ENCODE peak calls at places on chromosomes 6 and 20, in nine cellular contexts. D is foreskin keratinocyte, Z is osteocyte, K is neural crest cell, Y is omental fat pad, M is coronary artery, B is GM10248, J is fibroblast of lung, Q is left ventricle myocardium inferior. C is an unnamed sample.
A peak's percentile ranks its signal among the peaks of the same experiment; 100 is the strongest.

GRCh38 chr20:54347216-54347833 is 128.1 kb upstream of the DOK5 start:
- DNase-seq in D (no peak), Z (no peak), K (no peak), Y (no peak), M (no peak), B (no peak), J (peak; percentile 26), Q (no peak), C (no peak)

GRCh38 chr20:4014031-4014474 is 1.3 kb downstream of the RNF24 start:
- DNase-seq in D (peak; percentile 79), Z (no peak), K (no peak), Y (no peak), M (no peak), B (peak; percentile 43), J (peak; percentile 79), Q (no peak), C (peak; percentile 58)

GRCh38 chr6:3438190-3439167 is 18.4 kb downstream of the SLC22A23 start:
- DNase-seq in D (no peak), Z (no peak), K (no peak), Y (no peak), M (no peak), B (no peak), J (peak; percentile 90), Q (no peak), C (no peak)

GRCh38 chr20:62454936-62455673 is 20.7 kb downstream of the GATA5 start:
- DNase-seq in D (no peak), Z (no peak), K (no peak), Y (no peak), M (no peak), B (no peak), J (no peak), Q (no peak), C (no peak)

GRCh38 chr20:14117768-14118167 is 122.5 kb downstream of the MACROD2 start:
- DNase-seq in D (peak; percentile 7), Z (no peak), K (no peak), Y (no peak), M (no peak), B (no peak), J (no peak), Q (no peak), C (no peak)

GRCh38 chr6:136668571-136668970 is 118.3 kb upstream of the MAP7 start:
- DNase-seq in D (no peak), Z (no peak), K (no peak), Y (no peak), M (no peak), B (no peak), J (peak; percentile 36), Q (no peak), C (no peak)

GRCh38 chr6:105601541-105602174 is 198.8 kb upstream of the PREP start:
- DNase-seq in D (peak; percentile 100), Z (no peak), K (no peak), Y (peak; percentile 43), M (peak; percentile 87), B (peak; percentile 57), J (peak; percentile 98), Q (peak; percentile 69), C (no peak)

GRCh38 chr20:17807670-17808069 is 107.9 kb downstream of the BANF2 start:
- DNase-seq in D (no peak), Z (no peak), K (no peak), Y (no peak), M (no peak), B (no peak), J (no peak), Q (no peak), C (no peak)

GRCh38 chr6:3347237-3347636 is 88.5 kb downstream of the PSMG4 start:
- DNase-seq in D (no peak), Z (no peak), K (no peak), Y (no peak), M (no peak), B (no peak), J (no peak), Q (no peak), C (no peak)

GRCh38 chr20:52150440-52151258 is 40.9 kb downstream of the ZFP64 start:
- DNase-seq in D (no peak), Z (no peak), K (peak; percentile 23), Y (no peak), M (no peak), B (peak; percentile 65), J (peak; percentile 37), Q (no peak), C (no peak)

GRCh38 chr6:166073082-166073481 is 94.6 kb downstream of the TBXT start:
- DNase-seq in D (no peak), Z (no peak), K (no peak), Y (no peak), M (no peak), B (no peak), J (no peak), Q (no peak), C (no peak)

GRCh38 chr6:166078294-166078693 is 89.4 kb downstream of the TBXT start:
- DNase-seq in D (no peak), Z (no peak), K (no peak), Y (no peak), M (no peak), B (no peak), J (peak; percentile 96), Q (no peak), C (no peak)

GRCh38 chr6:166075925-166076324 is 91.7 kb downstream of the TBXT start:
- DNase-seq in D (no peak), Z (no peak), K (no peak), Y (no peak), M (no peak), B (no peak), J (no peak), Q (no peak), C (no peak)

DNA sequence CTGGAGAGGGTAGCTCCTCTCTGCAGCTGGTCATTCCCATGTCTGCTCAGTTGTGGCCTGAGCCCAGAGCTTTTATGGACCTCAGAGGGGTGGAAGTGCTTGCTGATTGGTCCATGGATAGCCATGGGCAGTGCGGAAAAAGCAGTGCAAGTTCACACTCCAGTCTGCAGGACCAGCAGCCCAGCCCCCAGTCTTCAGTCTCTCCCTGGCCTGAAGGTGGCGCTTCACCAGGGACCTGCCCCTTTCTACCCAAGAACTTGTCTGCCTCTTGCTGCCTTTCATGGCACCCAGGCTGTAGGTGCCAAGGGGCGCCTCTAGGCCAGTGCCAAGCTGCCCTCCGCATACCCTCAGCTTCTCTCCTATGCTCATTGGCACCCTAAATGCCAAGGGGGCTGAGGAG is 91.0 kb downstream of the TBXT start:
- DNase-seq in D (no peak), Z (no peak), K (no peak), Y (no peak), M (no peak), B (no peak), J (no peak), Q (no peak), C (no peak)
- TF ChIP-seq CTCF in D (no peak), Z (no peak), K (no peak), Y (no peak), M (no peak), B (no peak), J (no peak), Q (no peak), C (no peak)

GRCh38 chr6:38739532-38739931 is 24.4 kb downstream of the DNAH8 start:
- DNase-seq in D (no peak), Z (no peak), K (no peak), Y (no peak), M (no peak), B (no peak), J (no peak), Q (no peak), C (no peak)
- TF ChIP-seq CTCF in D (peak; percentile 53), Z (peak; percentile 55), K (peak; percentile 65), Y (no peak), M (no peak), B (no peak), J (peak; percentile 16), Q (peak; percentile 34), C (no peak)

DNA sequence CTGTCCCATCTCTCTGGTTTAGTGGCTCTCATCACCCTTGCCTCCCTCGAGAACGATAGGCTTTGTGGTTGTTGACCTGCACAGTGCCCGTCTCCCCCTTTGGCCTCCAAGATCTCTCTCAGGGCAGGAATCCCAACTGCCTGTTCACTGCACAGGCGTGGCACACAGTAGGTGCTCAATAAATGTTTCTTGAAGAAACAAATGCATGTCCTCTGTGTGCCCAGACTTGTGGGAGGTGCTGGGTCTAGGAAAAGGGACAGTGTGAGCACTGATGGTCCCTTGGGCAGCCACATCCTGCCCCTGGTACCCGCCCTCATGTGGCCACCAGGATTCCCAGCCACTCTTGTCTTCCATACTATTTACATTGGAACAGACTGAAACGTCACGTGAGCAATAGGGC is 2.6 kb upstream of the BPIFB6 start:
- DNase-seq in D (no peak), Z (no peak), K (no peak), Y (no peak), M (no peak), B (no peak), J (no peak), Q (no peak), C (no peak)
- TF ChIP-seq CTCF in D (no peak), Z (no peak), K (no peak), Y (no peak), M (no peak), B (no peak), J (no peak), Q (no peak), C (no peak)

DNA sequence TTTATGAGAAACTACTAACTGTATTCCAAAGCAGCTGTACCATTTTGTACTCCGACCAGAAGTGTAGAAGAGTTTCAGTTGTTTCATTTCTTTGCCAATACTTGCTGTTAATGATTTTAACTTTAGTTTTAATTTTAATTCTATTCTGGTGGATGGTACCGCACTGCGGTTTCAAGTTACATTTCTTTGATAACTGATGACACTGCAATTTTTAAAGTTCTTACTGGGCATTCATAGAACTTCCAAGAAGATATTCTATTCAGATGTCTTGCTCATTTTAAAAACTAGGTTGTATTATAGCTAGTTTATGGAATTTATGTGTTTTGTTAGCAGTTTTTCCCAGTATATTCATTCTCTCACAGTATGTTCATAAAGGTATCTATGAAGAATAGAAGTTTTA is 63.8 kb upstream of the LYRM2 start:
- DNase-seq in D (no peak), Z (no peak), K (no peak), Y (no peak), M (no peak), B (no peak), J (no peak), Q (no peak), C (no peak)
- TF ChIP-seq CTCF in D (no peak), Z (no peak), K (no peak), Y (no peak), M (no peak), B (no peak), J (no peak), Q (no peak), C (no peak)

GRCh38 chr6:111990214-111990613 is 63.7 kb upstream of the CCN6 start:
- DNase-seq in D (no peak), Z (no peak), K (no peak), Y (no peak), M (no peak), B (no peak), J (no peak), Q (no peak), C (no peak)

GRCh38 chr6:111995409-111995808 is 58.5 kb upstream of the CCN6 start:
- DNase-seq in D (no peak), Z (no peak), K (no peak), Y (no peak), M (no peak), B (no peak), J (peak; percentile 32), Q (no peak), C (no peak)

GRCh38 chr6:111993342-111993741 is 60.6 kb upstream of the CCN6 start:
- DNase-seq in D (no peak), Z (no peak), K (no peak), Y (no peak), M (no peak), B (no peak), J (no peak), Q (no peak), C (no peak)

GRCh38 chr6:111994791-111995190 is 59.1 kb upstream of the CCN6 start:
- DNase-seq in D (no peak), Z (no peak), K (no peak), Y (no peak), M (no peak), B (no peak), J (no peak), Q (no peak), C (no peak)

GRCh38 chr6:111992851-111993250 is 61.1 kb upstream of the CCN6 start:
- DNase-seq in D (no peak), Z (no peak), K (no peak), Y (no peak), M (no peak), B (no peak), J (no peak), Q (no peak), C (no peak)
- TF ChIP-seq CTCF in D (no peak), Z (no peak), K (no peak), Y (no peak), M (no peak), B (no peak), J (no peak), Q (no peak), C (no peak)

C was measured in mesothelial cell of epicardium.